ENCODE peak calls at places on chromosomes 11 and 22, in eight cellular contexts. Q is M059J; E is activated T-cell treated with anti-CD3 and anti-CD28 coated beads for 24 hours; Y is germinal center; V is central memory CD4-positive, alpha-beta T cell; H is retinal pigment epithelial cell; X is GM12865; D is body of pancreas. P is an unnamed sample.

GRCh38 chr11:44709281-44709562 is 17.5 kb upstream of the TSPAN18 start:
- DNase-seq in Q (peak), X (no peak), H (no peak), E (no peak), Y (no peak), V (no peak), D (no peak), P (no peak)

GRCh38 chr11:76694664-76695063 is 24.1 kb upstream of the LRRC32 start:
- DNase-seq in Y (no peak), D (no peak), Q (peak), H (no peak), E (no peak), V (no peak), X (no peak), P (no peak)

GRCh38 chr11:37905707-37906417 is 1307.8 kb upstream of the RAG2 start:
- DNase-seq in Q (no peak), V (no peak), X (no peak), H (no peak), E (no peak), D (peak), Y (no peak), P (no peak)

GRCh38 chr11:2887526-2888195 is 2.1 kb upstream of the CDKN1C start:
- DNase-seq in E (no peak), V (no peak), X (no peak), H (no peak), D (peak), Y (no peak), Q (no peak), P (no peak)

GRCh38 chr22:40414838-40415505 is 44.6 kb downstream of the SGSM3 start:
- DNase-seq in V (no peak), X (peak), Y (peak), D (no peak), E (no peak), H (no peak), Q (no peak), P (no peak)

GRCh38 chr11:1163321-1163910 is 5.7 kb downstream of the MUC5AC start:
- DNase-seq in V (no peak), E (no peak), D (no peak), Q (no peak), Y (no peak), X (no peak), H (no peak), P (no peak)

GRCh38 chr11:16011396-16011795 is 344.9 kb downstream of the SOX6 start:
- DNase-seq in Y (no peak), X (no peak), V (no peak), D (no peak), E (no peak), Q (no peak), H (no peak), P (peak)

GRCh38 chr22:48627203-48627602 is 1200.5 kb downstream of the BRD1 start:
- DNase-seq in X (no peak), E (no peak), Q (no peak), H (no peak), D (no peak), V (no peak), Y (no peak), P (no peak)

GRCh38 chr11:26948881-26949280 is 45.0 kb upstream of the FIBIN start:
- DNase-seq in Y (no peak), Q (no peak), V (no peak), D (no peak), E (no peak), X (no peak), H (no peak), P (no peak)

GRCh38 chr11:124752471-124753100 is 531 bp upstream of the VSIG2 start:
- DNase-seq in X (no peak), Y (no peak), V (no peak), Q (no peak), H (no peak), E (no peak), D (no peak), P (no peak)

GRCh38 chr11:118180300-118180703 is 3.9 kb upstream of the SCN2B start:
- DNase-seq in X (peak), Y (peak), E (no peak), D (peak), V (no peak), H (peak), Q (peak), P (no peak)